ENCODE peak calls at places on chromosome 14, in six cellular contexts. C is A549, E is adrenal gland, V is GM12891, H is transverse colon, A is body of pancreas. F is an unnamed sample.

GRCh38 chr14:61179061-61179675 is 102.0 kb downstream of the TMEM30B start:
- DNase-seq in V (no peak), A (no peak), H (no peak), C (peak; percentile 66), E (no peak), F (no peak)

GRCh38 chr14:88470542-88471440 is 84.0 kb downstream of the PTPN21 start:
- DNase-seq in H (no peak), C (no peak), E (no peak), V (no peak), A (no peak), F (no peak)

GRCh38 chr14:68969278-68969677 is 9.8 kb downstream of the ACTN1 start:
- DNase-seq in H (no peak), V (no peak), C (no peak), A (no peak), E (no peak), F (no peak)

GRCh38 chr14:60514378-60515243 is 5.7 kb downstream of the SIX6 start:
- DNase-seq in H (no peak), C (peak; percentile 51), A (peak; percentile 25), V (no peak), E (no peak), F (no peak)

GRCh38 chr14:32078030-32078793 is 1.1 kb downstream of the ARHGAP5 start:
- DNase-seq in E (no peak), A (peak; percentile 64), V (no peak), H (peak; percentile 43), C (peak; percentile 49), F (no peak)

GRCh38 chr14:105192866-105193731 is 12.0 kb upstream of the NUDT14 start:
- DNase-seq in H (no peak), A (no peak), V (no peak), E (no peak), C (no peak), F (no peak)

GRCh38 chr14:58656671-58657411 is 19.1 kb downstream of the DACT1 start:
- DNase-seq in H (no peak), A (no peak), E (no peak), V (no peak), C (no peak), F (no peak)

GRCh38 chr14:103302966-103303365 is 31.1 kb upstream of the EIF5 start:
- DNase-seq in A (no peak), C (no peak), E (no peak), H (no peak), V (no peak), F (no peak)

GRCh38 chr14:100677925-100678765 is 48.5 kb upstream of the DLK1 start:
- DNase-seq in H (peak; percentile 53), C (no peak), E (no peak), A (peak; percentile 34), V (no peak), F (no peak)

GRCh38 chr14:102592969-102593840 is 756 bp downstream of the RCOR1 start:
- DNase-seq in H (peak; percentile 50), A (peak; percentile 61), V (no peak), E (peak; percentile 58), C (peak; percentile 41), F (no peak)

GRCh38 chr14:100428727-100429126 is 105.6 kb downstream of the SLC25A47 start:
- DNase-seq in H (no peak), A (no peak), C (no peak), E (no peak), V (no peak), F (no peak)

GRCh38 chr14:34013714-34014055 is 62.8 kb upstream of the EGLN3 start:
- DNase-seq in A (no peak), E (no peak), V (no peak), H (no peak), C (no peak), F (no peak)

GRCh38 chr14:85607571-85608219 is 77.8 kb downstream of the FLRT2 start:
- DNase-seq in H (no peak), E (no peak), A (no peak), C (peak; percentile 3), V (no peak), F (no peak)

GRCh38 chr14:22657861-22658260 is 13.7 kb upstream of the OR6J1 start:
- DNase-seq in C (peak; percentile 39), E (no peak), V (no peak), H (no peak), A (no peak), F (no peak)

GRCh38 chr14:101876539-101876938 is 87.8 kb upstream of the DYNC1H1 start:
- DNase-seq in A (peak; percentile 54), C (no peak), E (peak; percentile 85), H (peak; percentile 83), V (peak; percentile 47), F (no peak)

GRCh38 chr14:103220982-103221641 is 97.9 kb downstream of the TNFAIP2 start:
- DNase-seq in C (no peak), V (no peak), H (no peak), A (no peak), E (no peak), F (peak; percentile 78)

GRCh38 chr14:101458536-101459391 is 102.5 kb upstream of the DIO3 start:
- DNase-seq in C (no peak), H (no peak), E (no peak), V (no peak), A (peak; percentile 23), F (peak; percentile 78)

GRCh38 chr14:105383083-105383730 is 15.1 kb upstream of the TEX22 start:
- DNase-seq in H (no peak), E (no peak), C (no peak), A (no peak), V (no peak), F (no peak)

GRCh38 chr14:78606111-78606510 is 435.9 kb downstream of the NRXN3 start:
- DNase-seq in V (no peak), C (no peak), E (no peak), H (no peak), A (no peak), F (no peak)

GRCh38 chr14:32370720-32371119 is 41.6 kb downstream of the AKAP6 start:
- DNase-seq in H (no peak), V (no peak), E (no peak), C (peak; percentile 15), A (no peak), F (no peak)

GRCh38 chr14:55153951-55154350 is 24.9 kb downstream of the LGALS3 start:
- DNase-seq in V (no peak), A (no peak), C (no peak), E (no peak), H (no peak), F (no peak)

GRCh38 chr14:88323520-88324199 is 591 bp upstream of the KCNK10 start:
- DNase-seq in C (no peak), H (no peak), A (peak; percentile 28), V (peak; percentile 83), E (no peak), F (no peak)

GRCh38 chr14:100341301-100342031 is 18.3 kb downstream of the SLC25A47 start:
- DNase-seq in A (peak; percentile 37), V (no peak), H (no peak), E (peak; percentile 72), C (peak; percentile 60), F (no peak)

GRCh38 chr14:76292561-76292960 is 83.4 kb upstream of the ESRRB start:
- DNase-seq in H (no peak), V (no peak), A (no peak), E (no peak), C (no peak), F (peak; percentile 72)

GRCh38 chr14:23009939-23010718 is at the start of gene C14orf93:
- DNase-seq in V (peak; percentile 83), E (peak; percentile 85), C (peak; percentile 73), A (peak; percentile 90), H (peak; percentile 88), F (peak; percentile 89)

GRCh38 chr14:58428011-58428807 is 690 bp downstream of the KIAA0586 start:
- DNase-seq in C (peak; percentile 63), A (no peak), H (peak; percentile 12), E (no peak), V (no peak), F (no peak)

GRCh38 chr14:31357279-31357678 is 63.1 kb downstream of the HEATR5A start:
- DNase-seq in C (no peak), A (no peak), V (no peak), H (no peak), E (no peak), F (no peak)

GRCh38 chr14:51504626-51505025 is 147.1 kb upstream of the FRMD6 start:
- DNase-seq in C (no peak), H (no peak), A (no peak), E (no peak), V (no peak), F (no peak)
- TF ChIP-seq POLR2A in C (no peak), H (no peak), A (no peak), E (no peak), V (no peak), F (no peak)

GRCh38 chr14:72598328-72598727 is 295.6 kb downstream of the DPF3 start:
- DNase-seq in V (peak; percentile 40), E (no peak), A (no peak), H (peak; percentile 13), C (no peak), F (no peak)
- TF ChIP-seq POLR2A in V (no peak), E (no peak), A (no peak), H (no peak), C (no peak), F (no peak)

GRCh38 chr14:64387738-64388532 is at the start of gene MTHFD1:
- DNase-seq in V (peak; percentile 85), A (peak; percentile 99), E (peak; percentile 99), C (peak; percentile 99), H (peak; percentile 99), F (peak; percentile 99)
- TF ChIP-seq POLR2A in V (peak; percentile 24), A (peak; percentile 61), E (peak; percentile 38), C (peak; percentile 78), H (peak; percentile 57), F (no peak)

DNA sequence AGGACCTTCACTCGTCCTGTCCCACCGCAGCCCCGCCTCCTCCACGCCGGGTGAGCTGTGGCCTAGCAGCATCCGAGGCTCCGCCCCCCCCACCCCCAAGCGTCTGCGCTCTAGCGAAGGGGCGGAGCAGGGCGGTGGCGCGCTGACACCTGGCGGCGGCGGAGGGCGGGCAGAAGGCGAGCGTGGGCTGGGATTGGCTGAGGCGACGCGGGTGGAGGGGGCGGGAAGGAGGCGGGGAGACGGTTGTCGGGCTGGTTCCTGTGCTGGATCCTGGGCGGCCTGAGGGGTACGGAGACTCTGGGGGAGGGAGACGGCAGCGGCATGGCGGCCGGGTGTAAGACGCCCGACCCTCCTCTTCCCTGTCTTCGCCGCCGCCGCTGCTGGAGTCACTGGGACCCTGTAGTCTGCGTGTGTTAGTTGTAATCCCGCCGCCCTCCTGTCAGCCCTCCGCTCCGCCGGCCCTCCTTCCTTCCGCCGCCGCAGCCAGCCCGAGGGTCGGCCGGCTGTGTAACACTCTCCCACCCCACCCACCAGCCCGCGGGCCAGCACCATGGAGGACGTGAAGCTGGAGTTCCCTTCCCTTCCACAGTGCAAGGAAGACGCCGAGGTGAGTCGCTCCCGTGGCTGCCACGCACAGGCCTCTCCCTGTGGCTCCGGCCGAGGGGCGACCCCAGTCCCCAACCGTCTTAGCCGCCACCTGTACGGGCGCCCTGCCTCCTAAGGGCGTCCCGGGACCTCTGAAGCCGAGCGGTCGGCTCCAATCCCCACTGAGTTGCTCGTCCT is at the start of gene STYX:
- DNase-seq in H (peak; percentile 99), A (peak; percentile 99), V (peak; percentile 66), C (peak; percentile 97), E (peak; percentile 99), F (peak; percentile 99)
- TF ChIP-seq POLR2A in H (peak; percentile 88), A (peak; percentile 71), V (peak; percentile 93), C (peak; percentile 97), E (peak; percentile 21), F (no peak)

F was measured in suprapubic skin.